ENCODE peak calls at places on chromosomes 1 and 21, in eight cellular contexts. O is ovary; R is left ventricle myocardium inferior; P is effector memory CD4-positive, alpha-beta T cell; Y is upper lobe of right lung; T is prostate gland; A is A673; S is H9. N is an unnamed sample.

GRCh38 chr1:1282998-1283397 is 2.8 kb downstream of the SCNN1D start:
- DNase-seq in O (no peak), R (no peak), P (no peak), Y (no peak), T (no peak), A (no peak), S (no peak), N (no peak)

GRCh38 chr1:100290291-100290690 is 24.3 kb downstream of the RTCA start:
- DNase-seq in O (no peak), R (no peak), P (no peak), Y (no peak), T (no peak), A (no peak), S (no peak), N (no peak)

GRCh38 chr1:29256395-29256794 is 20.1 kb downstream of the PTPRU start:
- DNase-seq in O (no peak), R (no peak), P (no peak), Y (no peak), T (no peak), A (no peak), S (no peak), N (no peak)

GRCh38 chr1:169144941-169145626 is 38.6 kb downstream of the ATP1B1 start:
- DNase-seq in O (no peak), R (no peak), P (no peak), Y (no peak), T (no peak), A (no peak), S (no peak), N (no peak)

GRCh38 chr1:151292207-151293030 is 10.3 kb downstream of the ZNF687 start:
- DNase-seq in O (no peak), R (no peak), P (no peak), Y (no peak), T (no peak), A (no peak), S (no peak), N (no peak)

GRCh38 chr1:180309338-180309737 is 79.3 kb downstream of the LHX4 start:
- DNase-seq in O (no peak), R (no peak), P (no peak), Y (no peak), T (no peak), A (peak; percentile 14), S (no peak), N (peak; percentile 63)

GRCh38 chr1:245045087-245045881 is 109.5 kb upstream of the KIF26B start:
- DNase-seq in O (no peak), R (no peak), P (no peak), Y (no peak), T (no peak), A (no peak), S (peak; percentile 49), N (no peak)

GRCh38 chr1:160997323-160998038 is 23.5 kb downstream of the F11R start:
- DNase-seq in O (peak; percentile 63), R (peak; percentile 52), P (peak; percentile 23), Y (peak; percentile 77), T (peak; percentile 57), A (peak; percentile 70), S (peak; percentile 73), N (peak; percentile 54)

GRCh38 chr1:17773626-17774326 is 18.6 kb downstream of the ACTL8 start:
- DNase-seq in O (no peak), R (no peak), P (no peak), Y (no peak), T (no peak), A (no peak), S (no peak), N (no peak)

GRCh38 chr1:226939439-226940028 is 560 bp upstream of the COQ8A start:
- DNase-seq in O (peak; percentile 80), R (peak; percentile 74), P (peak; percentile 64), Y (peak; percentile 89), T (peak; percentile 39), A (peak; percentile 69), S (no peak), N (peak; percentile 27)

GRCh38 chr1:235015291-235015990 is 113.2 kb downstream of the TOMM20 start:
- DNase-seq in O (no peak), R (no peak), P (no peak), Y (no peak), T (no peak), A (no peak), S (no peak), N (no peak)

GRCh38 chr1:117897551-117897950 is 31.9 kb downstream of the GDAP2 start:
- DNase-seq in O (no peak), R (no peak), P (no peak), Y (no peak), T (no peak), A (no peak), S (no peak), N (no peak)

GRCh38 chr1:13667696-13668095 is 32.3 kb upstream of the PRDM2 start:
- DNase-seq in O (no peak), R (no peak), P (no peak), Y (no peak), T (no peak), A (no peak), S (no peak), N (no peak)

GRCh38 chr21:36964832-36965719 is 1.4 kb downstream of the HLCS start:
- DNase-seq in O (no peak), R (no peak), P (no peak), Y (no peak), T (no peak), A (no peak), S (no peak), N (no peak)

GRCh38 chr1:35568975-35569395 is 4.1 kb upstream of the TFAP2E start:
- DNase-seq in O (no peak), R (no peak), P (peak; percentile 50), Y (peak; percentile 72), T (peak; percentile 56), A (peak; percentile 79), S (peak; percentile 71), N (no peak)

DNA sequence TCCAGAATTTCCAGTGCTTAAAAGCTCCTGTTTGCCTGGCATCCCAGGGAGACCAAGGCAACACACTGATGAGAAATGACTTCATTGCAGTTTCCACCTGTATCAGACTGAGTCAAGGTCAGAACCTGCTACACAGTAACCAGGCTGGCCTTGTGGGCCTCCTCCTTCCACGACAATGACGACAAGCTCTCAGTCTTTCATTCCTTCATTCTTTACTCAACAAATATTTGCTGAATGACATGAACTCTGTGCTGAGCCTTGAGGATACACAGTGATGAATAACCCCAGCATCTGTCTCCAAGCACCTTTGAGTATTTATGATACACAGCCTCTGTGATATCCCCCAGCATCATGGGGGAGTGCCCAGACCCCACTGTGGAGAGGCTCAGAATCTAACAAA is 8.9 kb upstream of the LCE5A start:
- DNase-seq in O (no peak), R (no peak), P (no peak), Y (no peak), T (no peak), A (no peak), S (no peak), N (peak; percentile 96)
- H3K4me1 ChIP-seq in O (no peaks in the 10 kb centered on the region), R (no peaks in the 10 kb centered on the region), P (no peaks in the 10 kb centered on the region), Y (no peaks in the 10 kb centered on the region), T (no peaks in the 10 kb centered on the region), A (no peaks in the 10 kb centered on the region), S (no peaks in the 10 kb centered on the region), N (peaks cover 26% of the 10 kb centered on the region)

GRCh38 chr1:233549917-233550316 is 64.0 kb upstream of the KCNK1 start:
- DNase-seq in O (no peak), R (no peak), P (no peak), Y (no peak), T (no peak), A (no peak), S (no peak), N (peak; percentile 11)
- H3K27me3 ChIP-seq in O (no peaks in the 10 kb centered on the region), R (no peaks in the 10 kb centered on the region), P (no peaks in the 10 kb centered on the region), Y (no peaks in the 10 kb centered on the region), T (no peaks in the 10 kb centered on the region), A (peaks cover 27% of the 10 kb centered on the region), S (no peaks in the 10 kb centered on the region), N (peaks cover 10% of the 10 kb centered on the region)

DNA sequence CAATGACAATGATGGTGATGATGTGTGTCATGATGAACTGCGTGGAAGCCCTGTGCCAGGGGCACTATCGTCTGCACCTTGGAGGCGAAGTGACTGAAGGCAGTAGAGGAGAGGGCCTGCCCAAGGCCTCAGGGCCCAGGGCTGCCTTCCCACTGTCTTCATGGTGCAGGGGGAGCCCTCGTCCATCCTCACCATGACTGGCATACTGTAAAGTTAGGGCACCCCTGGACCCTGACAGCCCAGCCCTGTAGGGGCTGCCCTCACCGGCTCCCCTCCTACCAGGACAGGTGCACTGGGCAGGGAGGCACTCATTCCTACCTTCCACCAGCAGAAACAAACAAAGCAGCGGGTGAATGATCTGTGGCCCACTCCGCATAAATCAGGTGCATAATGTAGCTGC is 156.9 kb upstream of the C1orf174 start:
- DNase-seq in O (no peak), R (no peak), P (no peak), Y (no peak), T (no peak), A (no peak), S (no peak), N (no peak)
- H3K4me1 ChIP-seq in O (no peaks in the 10 kb centered on the region), R (no peaks in the 10 kb centered on the region), P (no peaks in the 10 kb centered on the region), Y (no peaks in the 10 kb centered on the region), T (no peaks in the 10 kb centered on the region), A (no peaks in the 10 kb centered on the region), S (no peaks in the 10 kb centered on the region), N (no peaks in the 10 kb centered on the region)

GRCh38 chr1:195472298-195472697 is 1135.9 kb downstream of the KCNT2 start:
- DNase-seq in O (no peak), R (no peak), P (no peak), Y (no peak), T (no peak), A (peak; percentile 1), S (no peak), N (peak; percentile 30)
- H3K27me3 ChIP-seq in O (no peaks in the 10 kb centered on the region), R (no peaks in the 10 kb centered on the region), P (no peaks in the 10 kb centered on the region), Y (no peaks in the 10 kb centered on the region), T (no peaks in the 10 kb centered on the region), A (no peaks in the 10 kb centered on the region), S (no peaks in the 10 kb centered on the region), N (no peaks in the 10 kb centered on the region)

GRCh38 chr1:10717296-10718082 is 79.0 kb downstream of the CASZ1 start:
- DNase-seq in O (no peak), R (peak; percentile 45), P (no peak), Y (no peak), T (no peak), A (no peak), S (no peak), N (no peak)
- H3K4me1 ChIP-seq in O (no peaks in the 10 kb centered on the region), R (peaks cover 93% of the 10 kb centered on the region), P (no peaks in the 10 kb centered on the region), Y (peaks cover 14% of the 10 kb centered on the region), T (peaks cover 10% of the 10 kb centered on the region), A (no peaks in the 10 kb centered on the region), S (peaks cover 2% of the 10 kb centered on the region), N (no peaks in the 10 kb centered on the region)

GRCh38 chr1:18789246-18789645 is 70.2 kb downstream of the TAS1R2 start:
- DNase-seq in O (no peak), R (no peak), P (no peak), Y (no peak), T (no peak), A (no peak), S (no peak), N (no peak)
- H3K27me3 ChIP-seq in O (no peaks in the 10 kb centered on the region), R (peaks cover 81% of the 10 kb centered on the region), P (peaks cover 4% of the 10 kb centered on the region), Y (peaks cover 40% of the 10 kb centered on the region), T (peaks cover 5% of the 10 kb centered on the region), A (no peaks in the 10 kb centered on the region), S (no peaks in the 10 kb centered on the region), N (peaks cover 69% of the 10 kb centered on the region)

N was measured in foreskin keratinocyte.